ENCODE peak calls at places on chromosomes 3 and 15, in four cellular contexts. H, L, Z and X are unnamed samples.

GRCh38 chr15:57751177-57751800 is 44.8 kb downstream of the POLR2M start:
- DNase-seq in H (peak), L (peak), Z (no peak), X (no peak)

GRCh38 chr3:89145995-89146394 is 38.6 kb downstream of the EPHA3 start:
- DNase-seq in H (peak), L (no peak), Z (no peak), X (no peak)

GRCh38 chr15:48565560-48566482 is 79.7 kb downstream of the FBN1 start:
- DNase-seq in H (no peak), L (no peak), Z (no peak), X (no peak)

GRCh38 chr3:123876858-123877257 is 7.3 kb downstream of the MYLK start:
- DNase-seq in H (peak), L (no peak), Z (no peak), X (no peak)

GRCh38 chr15:62896969-62897486 is 145.5 kb upstream of the TPM1 start:
- DNase-seq in H (peak), L (peak), Z (no peak), X (peak)

GRCh38 chr3:45055032-45055410 is 28.9 kb downstream of the CLEC3B start:
- DNase-seq in H (no peak), L (no peak), Z (no peak), X (no peak)

GRCh38 chr3:112302881-112303761 is 9.1 kb upstream of the SLC9C1 start:
- DNase-seq in H (no peak), L (no peak), Z (peak), X (no peak)

GRCh38 chr3:197394464-197395321 is 96.3 kb upstream of the DLG1 start:
- DNase-seq in H (no peak), L (peak), Z (no peak), X (peak)

GRCh38 chr15:86725628-86726027 is 646.0 kb downstream of the AGBL1 start:
- DNase-seq in H (no peak), L (no peak), Z (no peak), X (no peak)

GRCh38 chr3:187997490-187997889 is 156.5 kb upstream of the LPP start:
- DNase-seq in H (no peak), L (no peak), Z (no peak), X (no peak)

GRCh38 chr15:42724276-42724675 is 12.7 kb downstream of the CDAN1 start:
- DNase-seq in H (no peak), L (peak), Z (no peak), X (no peak)

GRCh38 chr3:113912551-113913246 is 35.1 kb upstream of the ZDHHC23 start:
- DNase-seq in H (peak), L (peak), Z (no peak), X (peak)

GRCh38 chr15:52567886-52568568 is 803 bp downstream of the ARPP19 start:
- DNase-seq in H (peak), L (peak), Z (no peak), X (peak)

GRCh38 chr3:108067768-108068167 is 23.1 kb downstream of the CD47 start:
- DNase-seq in H (no peak), L (no peak), Z (no peak), X (no peak)

GRCh38 chr15:47244361-47244760 is 472.9 kb upstream of the SEMA6D start:
- DNase-seq in H (no peak), L (no peak), Z (no peak), X (no peak)

GRCh38 chr3:24128195-24129005 is 183.3 kb downstream of the NR1D2 start:
- DNase-seq in H (no peak), L (no peak), Z (no peak), X (peak)

GRCh38 chr3:65344444-65344843 is 656.6 kb upstream of the ADAMTS9 start:
- DNase-seq in H (no peak), L (no peak), Z (no peak), X (no peak)

GRCh38 chr3:114664006-114664405 is 370.2 kb downstream of the TIGIT start:
- DNase-seq in H (no peak), L (no peak), Z (no peak), X (no peak)

GRCh38 chr3:120093119-120093922 is 926 bp downstream of the GSK3B start:
- DNase-seq in H (no peak), L (no peak), Z (peak), X (peak)

GRCh38 chr3:155079795-155080546 is at the start of gene MME:
- DNase-seq in H (no peak), L (peak), Z (peak), X (no peak)

GRCh38 chr15:30927148-30927761 is 23.5 kb downstream of the FAN1 start:
- DNase-seq in H (no peak), L (no peak), Z (no peak), X (no peak)
- TF ChIP-seq YY1 in H (no peak), L (no peak), Z (no peak), X (no peak)

GRCh38 chr3:186097663-186098451 is 11.0 kb downstream of the ETV5 start:
- DNase-seq in H (peak), L (peak), Z (no peak), X (peak)
- TF ChIP-seq SIN3A in H (peak), L (peak), Z (no peak), X (no peak)

GRCh38 chr15:31101262-31102048 is at the start of gene TRPM1:
- DNase-seq in H (no peak), L (no peak), Z (no peak), X (no peak)
- TF ChIP-seq YY1 in H (no peak), L (no peak), Z (no peak), X (no peak)

DNA sequence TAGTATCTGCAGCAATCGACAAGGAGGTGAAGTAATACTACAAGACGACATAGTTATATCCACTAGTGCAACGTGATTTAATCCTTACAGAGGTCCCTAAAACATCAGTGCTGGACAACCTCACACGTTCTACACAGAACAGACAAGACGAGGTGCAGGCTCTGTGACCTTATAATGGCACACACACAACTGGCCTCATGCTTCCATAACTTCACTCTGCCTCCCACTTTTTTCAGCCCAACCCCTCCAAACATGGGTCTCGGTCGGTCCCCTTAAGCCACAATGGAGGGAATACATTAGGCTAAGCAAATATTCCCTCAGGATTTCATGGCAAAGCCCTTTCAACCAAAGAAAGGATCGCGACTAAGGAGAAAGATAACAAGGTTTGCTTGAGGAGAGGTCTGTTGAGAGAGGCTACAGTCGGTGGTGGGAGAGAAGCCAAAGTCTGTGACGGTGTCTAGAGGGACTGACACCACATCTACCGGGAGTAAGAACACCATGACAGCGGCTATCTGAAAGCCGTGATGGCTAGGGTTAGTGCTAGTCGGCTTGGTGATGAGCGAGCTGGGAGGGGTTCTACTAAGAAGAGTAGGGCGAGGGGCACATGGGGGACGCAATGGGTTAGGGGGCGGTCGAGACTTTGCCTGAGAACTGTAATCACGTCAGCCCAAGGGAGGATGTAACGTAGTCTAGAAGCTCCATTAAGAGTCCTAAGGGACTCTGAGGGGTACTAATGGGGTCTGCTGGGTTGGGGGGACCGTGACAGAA is 1.1 kb downstream of the MYO9A start:
- DNase-seq in H (no peak), L (no peak), Z (peak), X (no peak)
- TF ChIP-seq SIN3A in H (no peak), L (no peak), Z (no peak), X (no peak)